ENCODE peak calls at places on chromosomes 7 and 10, in four cellular contexts. X, E, G and D are unnamed samples.

GRCh38 chr10:68559872-68560200 is 301 bp upstream of the TET1 start:
- DNase-seq in E (no peak), G (no peak), X (peak; percentile 25), D (no peak)

GRCh38 chr10:23530079-23530478 is 91.2 kb downstream of the OTUD1 start:
- DNase-seq in E (peak; percentile 12), G (no peak), X (no peak), D (no peak)

GRCh38 chr7:48090095-48090805 is 1.2 kb downstream of the UPP1 start:
- DNase-seq in X (peak; percentile 44), G (no peak), E (no peak), D (peak; percentile 21)

GRCh38 chr10:68223535-68224165 is 8.3 kb downstream of the ATOH7 start:
- DNase-seq in G (no peak), E (no peak), X (no peak), D (peak; percentile 48)

GRCh38 chr7:141700848-141701371 is 1.1 kb downstream of the DENND11 start:
- DNase-seq in G (peak; percentile 36), X (no peak), E (no peak), D (peak; percentile 72)

GRCh38 chr7:89621925-89622641 is 532.2 kb upstream of the STEAP1 start:
- DNase-seq in G (no peak), E (no peak), X (no peak), D (no peak)

GRCh38 chr7:71706576-71706975 is 574.6 kb downstream of the GALNT17 start:
- DNase-seq in X (no peak), G (no peak), E (no peak), D (no peak)

GRCh38 chr7:103657474-103657894 is 211.5 kb upstream of the SLC26A5 start:
- DNase-seq in G (no peak), X (no peak), E (no peak), D (no peak)

GRCh38 chr7:134357486-134357885 is 40.8 kb upstream of the SLC35B4 start:
- DNase-seq in G (no peak), E (no peak), X (no peak), D (no peak)

GRCh38 chr7:140035400-140036223 is 27.1 kb downstream of the PARP12 start:
- DNase-seq in E (no peak), G (no peak), X (no peak), D (no peak)

GRCh38 chr10:97163646-97164535 is 21.9 kb downstream of the SLIT1 start:
- DNase-seq in E (no peak), G (no peak), X (no peak), D (no peak)